ENCODE peak calls at places on chromosome 3, in five cellular contexts. One of them, this sample, is unnamed.
A peak's percentile ranks its signal among the peaks of the same experiment; 100 is the strongest.

GRCh38 chr3:185400340-185400667 is 37.4 kb downstream of the MAP3K13 start:
- DNase-seq in NCI-H748 treated with DMSO at 0.1 percent for 48 hours: no peak
- DNase-seq in H4: no peak
- DNase-seq in WTC11: no peak
- DNase-seq in AG04450: no peak
- DNase-seq in this sample: no peak

GRCh38 chr3:64147211-64147610 is 78.1 kb downstream of the PRICKLE2 start:
- DNase-seq in AG04450: no peak
- DNase-seq in NCI-H748 treated with DMSO at 0.1 percent for 48 hours: no peak
- DNase-seq in H4: no peak
- DNase-seq in WTC11: no peak
- DNase-seq in this sample: no peak

GRCh38 chr3:123027292-123028232 is at the start of gene SEMA5B:
- DNase-seq in WTC11: peak; percentile 83
- DNase-seq in AG04450: no peak
- DNase-seq in H4: no peak
- DNase-seq in NCI-H748 treated with DMSO at 0.1 percent for 48 hours: no peak
- DNase-seq in this sample: no peak

GRCh38 chr3:96416549-96417255 is 397.7 kb upstream of the EPHA6 start:
- DNase-seq in H4: no peak
- DNase-seq in WTC11: no peak
- DNase-seq in AG04450: no peak
- DNase-seq in NCI-H748 treated with DMSO at 0.1 percent for 48 hours: no peak
- DNase-seq in this sample: no peak

GRCh38 chr3:49882182-49882581 is 12.5 kb upstream of the CAMKV start:
- DNase-seq in NCI-H748 treated with DMSO at 0.1 percent for 48 hours: no peak
- DNase-seq in WTC11: no peak
- DNase-seq in H4: no peak
- DNase-seq in AG04450: peak; percentile 21
- DNase-seq in this sample: no peak

GRCh38 chr3:133479895-133480669 is 80.2 kb downstream of the BFSP2 start:
- DNase-seq in AG04450: no peak
- DNase-seq in WTC11: no peak
- DNase-seq in NCI-H748 treated with DMSO at 0.1 percent for 48 hours: no peak
- DNase-seq in H4: no peak
- DNase-seq in this sample: no peak

GRCh38 chr3:124553178-124553577 is 177.1 kb upstream of the UMPS start:
- DNase-seq in AG04450: no peak
- DNase-seq in H4: no peak
- DNase-seq in WTC11: no peak
- DNase-seq in NCI-H748 treated with DMSO at 0.1 percent for 48 hours: no peak
- DNase-seq in this sample: no peak

GRCh38 chr3:135516143-135516542 is 449.4 kb upstream of the PPP2R3A start:
- DNase-seq in WTC11: peak; percentile 44
- DNase-seq in NCI-H748 treated with DMSO at 0.1 percent for 48 hours: no peak
- DNase-seq in H4: peak; percentile 80
- DNase-seq in AG04450: no peak
- DNase-seq in this sample: no peak

GRCh38 chr3:72171946-72172345 is 387.0 kb upstream of the PROK2 start:
- DNase-seq in NCI-H748 treated with DMSO at 0.1 percent for 48 hours: no peak
- DNase-seq in H4: no peak
- DNase-seq in WTC11: no peak
- DNase-seq in AG04450: no peak
- DNase-seq in this sample: no peak

GRCh38 chr3:134374791-134375541 is 719 bp upstream of the AMOTL2 start:
- DNase-seq in H4: peak; percentile 67
- DNase-seq in NCI-H748 treated with DMSO at 0.1 percent for 48 hours: peak; percentile 26
- DNase-seq in WTC11: peak; percentile 85
- DNase-seq in AG04450: no peak
- DNase-seq in this sample: no peak

GRCh38 chr3:158679547-158680000 is 7.1 kb upstream of the LXN start:
- DNase-seq in WTC11: no peak
- DNase-seq in H4: no peak
- DNase-seq in AG04450: no peak
- DNase-seq in NCI-H748 treated with DMSO at 0.1 percent for 48 hours: no peak
- DNase-seq in this sample: no peak

GRCh38 chr3:5423523-5423922 is 236.0 kb downstream of the EDEM1 start:
- DNase-seq in AG04450: no peak
- DNase-seq in NCI-H748 treated with DMSO at 0.1 percent for 48 hours: no peak
- DNase-seq in WTC11: no peak
- DNase-seq in H4: no peak
- DNase-seq in this sample: no peak

GRCh38 chr3:72390841-72391240 is 457.4 kb downstream of the SHQ1 start:
- DNase-seq in NCI-H748 treated with DMSO at 0.1 percent for 48 hours: no peak
- DNase-seq in AG04450: no peak
- DNase-seq in WTC11: no peak
- DNase-seq in H4: no peak
- DNase-seq in this sample: no peak

GRCh38 chr3:123055352-123055751 is 11.5 kb upstream of the PDIA5 start:
- DNase-seq in AG04450: no peak
- DNase-seq in WTC11: no peak
- DNase-seq in NCI-H748 treated with DMSO at 0.1 percent for 48 hours: no peak
- DNase-seq in H4: no peak
- DNase-seq in this sample: no peak

GRCh38 chr3:42149537-42150426 is 58.6 kb downstream of the TRAK1 start:
- DNase-seq in AG04450: no peak
- DNase-seq in WTC11: peak; percentile 19
- DNase-seq in H4: no peak
- DNase-seq in NCI-H748 treated with DMSO at 0.1 percent for 48 hours: no peak
- DNase-seq in this sample: no peak

GRCh38 chr3:109944836-109945235 is 607.5 kb upstream of the DPPA4 start:
- DNase-seq in WTC11: no peak
- DNase-seq in NCI-H748 treated with DMSO at 0.1 percent for 48 hours: no peak
- DNase-seq in H4: no peak
- DNase-seq in AG04450: no peak
- DNase-seq in this sample: no peak

GRCh38 chr3:100448079-100448478 is 44.3 kb upstream of the TMEM45A start:
- DNase-seq in AG04450: no peak
- DNase-seq in NCI-H748 treated with DMSO at 0.1 percent for 48 hours: no peak
- DNase-seq in WTC11: no peak
- DNase-seq in H4: no peak
- DNase-seq in this sample: no peak

GRCh38 chr3:150722267-150722666 is 18.5 kb upstream of the ERICH6 start:
- DNase-seq in H4: no peak
- DNase-seq in WTC11: no peak
- DNase-seq in NCI-H748 treated with DMSO at 0.1 percent for 48 hours: no peak
- DNase-seq in AG04450: no peak
- DNase-seq in this sample: no peak

GRCh38 chr3:188421151-188421821 is 267.3 kb downstream of the LPP start:
- DNase-seq in WTC11: no peak
- DNase-seq in AG04450: peak; percentile 63
- DNase-seq in H4: peak; percentile 58
- DNase-seq in NCI-H748 treated with DMSO at 0.1 percent for 48 hours: no peak
- DNase-seq in this sample: no peak

GRCh38 chr3:106119691-106120090 is 250.9 kb upstream of the CBLB start:
- DNase-seq in WTC11: no peak
- DNase-seq in H4: no peak
- DNase-seq in AG04450: no peak
- DNase-seq in NCI-H748 treated with DMSO at 0.1 percent for 48 hours: no peak
- DNase-seq in this sample: no peak

GRCh38 chr3:197186887-197187588 is 111.4 kb downstream of the DLG1 start:
- DNase-seq in WTC11: no peak
- DNase-seq in H4: peak; percentile 67
- DNase-seq in NCI-H748 treated with DMSO at 0.1 percent for 48 hours: peak; percentile 45
- DNase-seq in AG04450: peak; percentile 16
- DNase-seq in this sample: peak; percentile 53

GRCh38 chr3:10304905-10305304 is 12.2 kb upstream of the GHRL start:
- DNase-seq in WTC11: no peak
- DNase-seq in H4: no peak
- DNase-seq in NCI-H748 treated with DMSO at 0.1 percent for 48 hours: no peak
- DNase-seq in AG04450: no peak
- DNase-seq in this sample: no peak

GRCh38 chr3:130480736-130481135 is 36.2 kb upstream of the COL6A6 start:
- DNase-seq in WTC11: peak; percentile 53
- DNase-seq in NCI-H748 treated with DMSO at 0.1 percent for 48 hours: no peak
- DNase-seq in AG04450: peak; percentile 1
- DNase-seq in H4: peak; percentile 53
- DNase-seq in this sample: no peak